ENCODE peak calls at places on chromosomes 11 and 22, in nine cellular contexts. U, L, T, O, P, S, H, N and D are unnamed samples.

GRCh38 chr11:101061606-101062005 is 68.0 kb downstream of the PGR start:
- DNase-seq in O (peak), S (no peak), N (no peak), P (no peak), H (peak), T (no peak), L (no peak), U (no peak), D (no peak)

GRCh38 chr11:56698795-56699194 is at the start of gene OR9G1:
- DNase-seq in P (no peak), S (no peak), H (no peak), T (no peak), U (no peak), N (no peak), L (no peak), O (no peak), D (no peak)

GRCh38 chr11:83012168-83013067 is 59.3 kb downstream of the RAB30 start:
- DNase-seq in P (no peak), U (no peak), T (no peak), L (no peak), S (no peak), H (no peak), N (no peak), O (no peak), D (no peak)

GRCh38 chr22:46576556-46577351 is 39.3 kb upstream of the CELSR1 start:
- DNase-seq in U (peak), H (peak), T (no peak), O (no peak), S (peak), N (peak), L (peak), P (no peak), D (no peak)

GRCh38 chr11:72594493-72595291 is 79.5 kb downstream of the PDE2A start:
- DNase-seq in T (no peak), L (no peak), H (no peak), S (no peak), P (no peak), N (no peak), O (no peak), U (no peak), D (no peak)

GRCh38 chr11:12482839-12483238 is 105.5 kb downstream of the PARVA start:
- DNase-seq in P (no peak), O (no peak), U (no peak), S (no peak), L (no peak), N (no peak), T (no peak), H (no peak), D (no peak)

GRCh38 chr11:2867722-2868548 is 17.6 kb downstream of the CDKN1C start:
- DNase-seq in N (no peak), H (no peak), L (no peak), S (no peak), P (no peak), U (no peak), O (no peak), T (no peak), D (no peak)

GRCh38 chr22:41654322-41654721 is 33.2 kb downstream of the XRCC6 start:
- DNase-seq in N (no peak), L (no peak), T (no peak), H (no peak), U (no peak), O (no peak), P (no peak), S (no peak), D (no peak)

GRCh38 chr11:2316963-2317244 is 15.1 kb downstream of the TSPAN32 start:
- DNase-seq in N (no peak), P (no peak), T (no peak), O (no peak), L (no peak), U (no peak), H (no peak), S (no peak), D (no peak)

GRCh38 chr11:75946531-75947530 is 131.8 kb downstream of the UVRAG start:
- DNase-seq in N (no peak), S (no peak), P (no peak), T (no peak), H (peak), L (no peak), U (no peak), O (no peak), D (no peak)

DNA sequence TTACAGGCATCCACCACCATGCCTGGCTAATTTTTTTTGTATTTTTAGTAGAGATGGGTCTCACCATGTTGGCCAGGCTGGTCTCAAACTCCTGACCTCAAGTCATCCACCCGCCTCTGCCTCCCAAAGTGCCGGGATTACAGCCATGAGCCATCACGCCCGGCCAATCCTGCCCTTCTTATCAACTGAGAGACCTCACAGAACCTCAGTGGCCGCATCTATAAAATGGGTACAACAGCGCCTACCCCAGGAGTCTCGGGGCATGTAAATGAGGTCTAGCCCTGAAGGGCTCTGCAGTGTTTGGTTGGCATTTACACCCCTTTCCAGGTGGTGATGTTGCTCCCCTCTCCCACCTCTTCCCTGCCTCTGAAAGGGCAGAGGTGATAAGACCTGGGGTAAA is 11.7 kb downstream of the SYNGR1 start:
- DNase-seq in S (no peak), H (no peak), O (no peak), U (no peak), P (no peak), L (no peak), N (no peak), T (no peak), D (no peak)
- TF ChIP-seq CTCF in S (no peak), H (no peak), O (no peak), U (no peak), P (no peak), L (no peak), N (no peak), T (no peak), D (peak)

DNA sequence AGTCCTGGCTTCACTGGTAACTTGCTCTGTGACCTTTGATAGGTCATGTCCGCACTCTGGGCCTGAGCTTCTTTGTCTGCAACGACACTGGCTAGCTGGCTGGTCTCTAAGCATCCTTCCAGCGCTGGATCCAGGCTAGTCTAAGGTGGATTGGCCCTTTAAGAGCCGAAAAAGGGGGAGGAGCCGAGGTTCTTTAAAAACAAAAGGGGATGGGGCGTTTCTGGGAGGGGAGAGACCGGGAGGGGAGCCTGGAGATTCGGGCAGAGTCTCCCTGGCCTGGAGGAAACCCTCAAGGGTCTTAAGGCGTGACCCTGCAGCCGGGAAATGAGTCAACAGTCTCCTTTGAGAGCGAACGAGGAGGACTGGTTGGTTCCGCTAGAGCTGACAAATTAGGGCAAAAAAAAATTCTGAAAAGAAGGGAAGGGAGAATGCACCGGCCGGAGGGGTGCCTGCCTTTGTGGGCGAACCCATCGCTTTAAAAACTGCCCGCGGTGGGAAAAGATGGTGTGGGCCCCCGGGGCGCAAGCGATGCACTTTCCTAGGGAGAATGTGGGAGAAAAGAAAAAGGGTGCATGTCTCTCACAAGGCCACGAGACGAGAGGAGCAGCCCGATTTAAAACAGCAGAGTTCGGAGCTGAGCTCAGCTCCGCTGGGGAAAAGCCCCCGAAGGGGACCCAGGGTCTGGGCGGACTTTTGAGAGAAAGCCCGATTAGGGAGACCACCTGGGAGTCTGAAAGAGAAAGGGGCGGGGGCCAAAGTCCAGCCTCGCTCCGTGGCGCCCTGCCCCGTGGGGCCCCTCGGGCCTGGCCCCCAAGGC is 952 bp downstream of the ZFTA start:
- DNase-seq in O (no peak), L (peak), N (peak), H (peak), S (peak), U (peak), T (peak), P (peak), D (no peak)
- TF ChIP-seq CTCF in O (no peak), L (no peak), N (no peak), H (no peak), S (no peak), U (no peak), T (no peak), P (no peak), D (no peak)

GRCh38 chr11:128451651-128452470 is 135.5 kb downstream of the ETS1 start:
- DNase-seq in U (no peak), H (no peak), O (no peak), N (no peak), L (no peak), P (no peak), S (no peak), T (peak), D (no peak)
- TF ChIP-seq CTCF in U (no peak), H (no peak), O (no peak), N (no peak), L (no peak), P (no peak), S (no peak), T (no peak), D (no peak)

DNA sequence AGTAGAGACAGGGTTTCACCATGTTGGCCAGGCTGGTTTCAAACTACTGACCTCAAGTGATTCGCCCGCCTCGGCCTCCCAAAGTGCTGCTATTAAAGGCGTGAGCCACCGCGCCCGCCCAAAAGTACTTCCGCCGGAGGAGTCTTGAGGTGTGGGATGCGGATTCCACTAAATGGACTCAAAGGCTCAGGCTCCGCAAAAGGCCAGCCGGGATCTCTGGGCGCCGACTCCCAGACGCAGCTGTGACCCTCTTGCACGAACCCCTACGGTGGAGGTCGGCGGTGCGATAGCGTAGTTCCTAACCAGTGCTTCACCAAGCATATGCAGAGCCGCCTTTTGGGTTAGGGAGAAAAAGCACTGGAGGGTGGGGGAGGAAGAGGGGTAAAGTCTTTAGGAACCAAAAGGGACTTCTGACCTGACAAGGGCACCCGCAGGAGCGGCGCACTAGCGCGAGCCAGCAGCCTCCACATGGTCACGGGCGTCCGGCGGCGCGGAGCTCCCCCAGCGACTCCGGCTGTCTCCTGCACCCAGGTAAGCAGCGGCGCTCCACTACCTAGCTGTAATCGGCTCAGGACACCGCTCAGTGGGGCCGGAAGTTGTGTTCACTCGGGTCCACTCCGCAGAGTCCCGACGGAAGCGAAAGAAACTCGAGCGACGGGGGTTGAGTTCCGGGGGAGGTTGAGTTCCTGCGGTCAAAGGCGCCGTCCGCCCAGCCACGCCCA is at the start of gene MRPL16:
- DNase-seq in O (peak), T (peak), P (peak), S (peak), U (peak), H (peak), N (peak), L (peak), D (peak)
- TF ChIP-seq CTCF in O (no peak), T (no peak), P (peak), S (peak), U (no peak), H (no peak), N (no peak), L (no peak), D (peak)

GRCh38 chr11:65314501-65315203 is at the start of gene CDC42EP2:
- DNase-seq in O (no peak), P (peak), S (peak), H (peak), U (peak), T (peak), N (peak), L (peak), D (no peak)
- TF ChIP-seq CTCF in O (no peak), P (no peak), S (no peak), H (no peak), U (no peak), T (no peak), N (no peak), L (no peak), D (no peak)

DNA sequence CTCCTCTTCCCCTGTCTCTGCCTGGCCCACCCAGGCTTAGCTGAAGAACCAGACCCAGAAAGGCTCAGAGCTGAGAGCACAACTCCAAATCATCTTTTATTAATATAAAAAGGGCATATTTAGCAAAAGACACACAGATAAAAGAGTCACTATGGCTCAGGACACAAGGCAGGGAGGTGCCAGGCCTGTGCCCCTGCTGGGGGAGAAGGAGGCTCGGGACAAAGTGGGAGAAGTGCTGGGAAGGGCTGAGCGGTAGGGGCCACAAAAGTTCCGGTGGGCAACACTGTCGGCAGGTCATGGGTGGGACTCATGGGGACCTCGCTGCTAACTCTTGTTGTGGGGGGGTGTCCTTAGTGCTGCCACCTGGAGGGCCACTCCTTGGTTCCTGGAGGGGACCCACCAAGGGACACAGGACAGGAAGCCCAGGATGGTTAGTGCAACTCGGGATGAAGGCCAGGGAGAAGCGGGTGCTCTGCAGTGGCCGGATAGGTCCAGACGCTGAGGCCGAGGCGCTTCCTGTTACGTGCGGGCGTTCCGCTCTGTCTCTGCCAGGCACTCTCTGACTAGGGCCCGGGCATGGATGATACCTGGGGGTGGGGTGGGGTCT is 1.4 kb upstream of the PITPNM1 start:
- DNase-seq in H (no peak), U (no peak), L (no peak), N (no peak), P (no peak), S (no peak), O (no peak), T (no peak), D (no peak)
- TF ChIP-seq CTCF in H (no peak), U (peak), L (no peak), N (no peak), P (no peak), S (no peak), O (no peak), T (no peak), D (no peak)

DNA sequence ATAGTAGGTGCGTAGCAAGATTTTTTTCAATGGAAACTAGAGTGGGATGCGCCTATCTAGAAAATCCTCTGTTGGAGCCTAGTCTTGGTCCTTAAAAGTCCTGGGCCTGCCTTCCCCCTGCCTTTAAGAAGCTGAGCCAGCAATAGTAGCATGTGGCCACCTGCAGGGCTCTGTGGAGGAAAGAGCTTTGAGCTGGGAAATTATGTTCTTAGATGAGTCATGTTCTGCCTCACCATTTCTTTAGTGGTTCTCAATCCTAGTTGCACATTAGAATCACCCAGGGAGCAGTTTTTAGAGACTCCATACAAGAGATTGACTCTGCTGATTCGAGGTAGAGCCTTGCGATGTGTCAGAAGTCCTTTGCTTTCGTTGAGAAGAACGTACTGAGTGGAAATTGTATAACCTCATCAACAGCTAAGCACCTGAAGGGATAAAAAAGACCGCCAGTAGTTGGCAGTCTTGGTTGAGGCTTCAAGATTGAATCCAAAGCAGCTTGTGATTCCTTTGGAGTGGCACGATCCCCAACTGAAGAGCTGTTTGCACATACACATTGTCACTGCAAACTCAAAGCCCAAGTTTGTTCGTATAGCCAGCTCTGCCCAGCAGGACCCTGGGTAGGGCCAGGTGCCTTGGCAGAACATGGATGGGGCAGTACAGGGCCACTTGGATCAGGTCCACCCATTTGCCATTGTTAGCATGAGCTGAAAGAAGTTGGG is 133.3 kb downstream of the COMMD9 start:
- DNase-seq in U (no peak), H (no peak), O (no peak), S (no peak), N (no peak), P (no peak), T (no peak), L (no peak), D (no peak)
- TF ChIP-seq CTCF in U (no peak), H (no peak), O (peak), S (no peak), N (no peak), P (peak), T (no peak), L (no peak), D (no peak)

GRCh38 chr11:17720796-17721171 is 1.4 kb downstream of the MYOD1 start:
- DNase-seq in L (no peak), P (no peak), O (no peak), T (no peak), U (peak), S (no peak), N (no peak), H (no peak), D (no peak)

GRCh38 chr11:17718015-17718414 is 1.4 kb upstream of the MYOD1 start:
- DNase-seq in N (no peak), T (no peak), U (no peak), S (no peak), P (no peak), O (no peak), H (no peak), L (no peak), D (no peak)

GRCh38 chr11:17718510-17718962 is 835 bp upstream of the MYOD1 start:
- DNase-seq in L (no peak), N (no peak), U (no peak), T (no peak), H (no peak), P (no peak), S (no peak), O (no peak), D (no peak)

GRCh38 chr11:17719940-17720795 is 797 bp downstream of the MYOD1 start:
- DNase-seq in S (no peak), T (no peak), L (no peak), N (no peak), H (peak), O (no peak), P (no peak), U (peak), D (no peak)

DNA sequence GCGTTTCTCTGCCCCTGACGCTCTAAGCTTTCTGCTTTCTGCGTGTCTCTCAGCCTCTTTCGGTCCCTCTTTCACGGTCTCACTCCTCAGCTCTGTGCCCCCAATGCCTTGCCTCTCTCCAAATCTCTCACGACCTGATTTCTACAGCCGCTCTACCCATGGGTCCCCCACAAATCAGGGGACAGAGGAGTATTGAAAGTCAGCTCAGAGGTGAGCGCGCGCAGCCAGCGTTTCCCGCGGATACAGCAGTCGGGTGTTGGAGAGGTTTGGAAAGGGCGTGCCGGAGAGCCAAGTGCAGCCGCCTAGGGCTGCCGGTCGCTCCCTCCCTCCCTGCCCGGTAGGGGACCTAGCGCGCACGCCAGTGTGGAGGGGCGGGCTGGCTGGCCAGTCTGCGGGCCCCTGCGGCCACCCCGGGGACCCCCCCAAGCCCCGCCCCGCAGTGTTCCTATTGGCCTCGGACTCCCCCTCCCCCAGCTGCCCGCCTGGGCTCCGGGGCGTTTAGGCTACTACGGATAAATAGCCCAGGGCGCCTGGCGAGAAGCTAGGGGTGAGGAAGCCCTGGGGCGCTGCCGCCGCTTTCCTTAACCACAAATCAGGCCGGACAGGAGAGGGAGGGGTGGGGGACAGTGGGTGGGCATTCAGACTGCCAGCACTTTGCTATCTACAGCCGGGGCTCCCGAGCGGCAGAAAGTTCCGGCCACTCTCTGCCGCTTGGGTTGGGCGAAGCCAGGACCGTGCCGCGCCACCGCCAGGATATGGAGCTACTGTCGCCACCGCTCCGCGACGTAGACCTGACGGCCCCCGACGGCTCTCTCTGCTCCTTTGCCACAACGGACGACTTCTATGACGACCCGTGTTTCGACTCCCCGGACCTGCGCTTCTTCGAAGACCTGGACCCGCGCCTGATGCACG is at the start of gene MYOD1:
- DNase-seq in P (peak), H (no peak), L (no peak), S (no peak), T (no peak), U (peak), O (no peak), N (no peak), D (no peak)
- TF ChIP-seq CTCF in P (no peak), H (no peak), L (no peak), S (no peak), T (no peak), U (no peak), O (no peak), N (no peak), D (no peak)